ENCODE peak calls at places on chromosomes 7 and 10, in nine cellular contexts. W is CD8-positive, alpha-beta T cell; R is fibroblast of lung; S is heart left ventricle; G is ovary; A is breast epithelium; H is PC-3; O is stomach; P is CD4-positive, alpha-beta T cell. Y is an unnamed sample.

GRCh38 chr7:133139350-133139749 is 57.5 kb upstream of the CHCHD3 start:
- DNase-seq in W (no peak), R (peak), S (no peak), G (no peak), A (no peak), H (peak), O (no peak), P (no peak), Y (peak)

GRCh38 chr7:90495241-90495640 is 25.8 kb downstream of the PTTG1IP2 start:
- DNase-seq in W (no peak), R (no peak), S (no peak), G (no peak), A (no peak), H (no peak), O (no peak), P (no peak), Y (no peak)

GRCh38 chr7:131369354-131369753 is 41.7 kb downstream of the MKLN1 start:
- DNase-seq in W (no peak), R (no peak), S (no peak), G (no peak), A (no peak), H (peak), O (no peak), P (no peak), Y (no peak)

GRCh38 chr7:31075006-31075405 is 22.9 kb downstream of the ADCYAP1R1 start:
- DNase-seq in W (no peak), R (no peak), S (no peak), G (no peak), A (no peak), H (no peak), O (no peak), P (no peak), Y (no peak)

GRCh38 chr10:1571587-1572237 is 165.6 kb downstream of the ADARB2 start:
- DNase-seq in W (no peak), R (no peak), S (no peak), G (no peak), A (no peak), H (no peak), O (no peak), P (no peak), Y (no peak)

GRCh38 chr7:30984359-30985107 is 20.8 kb downstream of the GHRHR start:
- DNase-seq in W (no peak), R (peak), S (no peak), G (no peak), A (no peak), H (peak), O (peak), P (no peak), Y (peak)

GRCh38 chr7:46600340-46600739 is 679.3 kb upstream of the IGFBP3 start:
- DNase-seq in W (no peak), R (peak), S (peak), G (no peak), A (no peak), H (no peak), O (no peak), P (no peak), Y (no peak)

GRCh38 chr10:79488303-79488702 is 24.0 kb upstream of the EIF5AL1 start:
- DNase-seq in W (no peak), R (peak), S (peak), G (peak), A (no peak), H (peak), O (peak), P (no peak), Y (peak)

GRCh38 chr7:122885583-122886356 is 490 bp downstream of the CADPS2 start:
- DNase-seq in W (no peak), R (peak), S (peak), G (peak), A (no peak), H (peak), O (peak), P (no peak), Y (peak)

GRCh38 chr7:151696738-151697514 is 177.2 kb upstream of the RHEB start:
- DNase-seq in W (no peak), R (no peak), S (peak), G (no peak), A (no peak), H (peak), O (peak), P (no peak), Y (peak)

GRCh38 chr7:155291045-155291530 is 6.6 kb upstream of the INSIG1 start:
- DNase-seq in W (no peak), R (peak), S (no peak), G (no peak), A (no peak), H (peak), O (peak), P (no peak), Y (no peak)

GRCh38 chr10:23345861-23346260 is 1.3 kb upstream of the C10orf67 start:
- DNase-seq in W (no peak), R (peak), S (no peak), G (no peak), A (no peak), H (peak), O (no peak), P (no peak), Y (no peak)

GRCh38 chr7:11831383-11831726 is 643 bp downstream of the THSD7A start:
- DNase-seq in W (no peak), R (no peak), S (no peak), G (no peak), A (no peak), H (no peak), O (no peak), P (no peak), Y (no peak)

DNA sequence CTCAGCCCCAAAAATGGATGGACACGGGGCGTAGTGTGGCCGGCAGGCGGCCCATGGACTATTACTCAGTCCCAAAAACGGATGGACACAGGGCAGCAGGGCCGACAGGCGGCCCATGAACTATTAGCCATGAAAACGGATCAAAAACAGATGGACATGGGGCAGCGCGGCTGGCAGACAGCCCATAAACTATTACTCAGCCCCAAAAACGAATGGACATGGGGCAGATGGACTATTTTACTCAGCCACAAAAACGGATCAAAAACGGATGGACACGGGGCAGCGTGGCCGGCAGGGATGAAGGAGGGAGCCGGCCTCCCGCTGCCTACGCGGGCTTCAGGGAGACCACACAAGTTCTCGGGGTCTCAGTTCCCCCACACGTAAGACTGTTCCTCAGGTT is 32.9 kb downstream of the GPER1 start:
- DNase-seq in W (no peak), R (no peak), S (no peak), G (no peak), A (peak), H (no peak), O (no peak), P (no peak), Y (no peak)
- H3K27ac ChIP-seq in W (no peak), R (no peak), S (no peak), G (no peak), A (no peak), H (no peak), O (no peak), P (no peak), Y (no peak)

DNA sequence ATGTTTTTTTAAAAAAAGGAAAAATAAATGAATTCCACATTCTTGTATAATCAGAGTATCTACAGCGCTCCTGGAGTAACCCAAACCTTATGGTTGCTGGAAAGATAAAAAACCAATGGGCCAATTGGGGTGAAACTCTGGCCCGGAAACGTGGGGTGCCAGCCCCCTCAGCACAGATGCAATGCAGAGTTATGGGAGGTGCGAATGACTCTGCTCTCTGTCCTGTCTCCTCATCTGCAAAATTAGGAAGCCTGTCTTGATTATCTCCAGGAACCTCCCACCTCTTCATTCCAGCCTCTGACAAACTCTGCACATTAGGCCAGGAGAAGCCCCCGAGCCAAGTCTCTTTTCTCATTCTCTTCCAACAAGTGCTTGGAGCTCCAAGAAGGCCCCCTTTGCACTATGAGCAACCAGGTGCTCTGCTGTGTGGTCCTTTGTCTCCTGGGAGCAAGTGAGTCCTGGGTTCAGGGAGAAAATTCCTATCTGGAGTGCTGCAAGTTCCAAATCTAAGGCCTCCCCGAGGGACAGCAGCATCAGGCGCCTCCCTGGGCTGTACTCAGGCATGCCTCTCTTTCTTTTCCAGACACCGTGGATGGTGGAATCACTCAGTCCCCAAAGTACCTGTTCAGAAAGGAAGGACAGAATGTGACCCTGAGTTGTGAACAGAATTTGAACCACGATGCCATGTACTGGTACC is 130.5 kb upstream of the PRSS1 start:
- DNase-seq in W (no peak), R (no peak), S (no peak), G (no peak), A (no peak), H (no peak), O (no peak), P (no peak), Y (no peak)
- H3K27ac ChIP-seq in W (peak), R (no peak), S (no peak), G (no peak), A (no peak), H (no peak), O (no peak), P (no peak), Y (no peak)

GRCh38 chr7:66076459-66077329 is 1.1 kb downstream of the ASL start:
- DNase-seq in W (no peak), R (no peak), S (no peak), G (no peak), A (no peak), H (no peak), O (peak), P (no peak), Y (no peak)
- H3K27ac ChIP-seq in W (no peak), R (peak), S (peak), G (no peak), A (peak), H (no peak), O (peak), P (no peak), Y (no peak)

GRCh38 chr10:128050937-128051336 is 75.3 kb downstream of the MKI67 start:
- DNase-seq in W (no peak), R (no peak), S (no peak), G (no peak), A (no peak), H (no peak), O (no peak), P (no peak), Y (no peak)
- H3K27ac ChIP-seq in W (no peak), R (no peak), S (no peak), G (no peak), A (peak), H (no peak), O (no peak), P (no peak), Y (no peak)

DNA sequence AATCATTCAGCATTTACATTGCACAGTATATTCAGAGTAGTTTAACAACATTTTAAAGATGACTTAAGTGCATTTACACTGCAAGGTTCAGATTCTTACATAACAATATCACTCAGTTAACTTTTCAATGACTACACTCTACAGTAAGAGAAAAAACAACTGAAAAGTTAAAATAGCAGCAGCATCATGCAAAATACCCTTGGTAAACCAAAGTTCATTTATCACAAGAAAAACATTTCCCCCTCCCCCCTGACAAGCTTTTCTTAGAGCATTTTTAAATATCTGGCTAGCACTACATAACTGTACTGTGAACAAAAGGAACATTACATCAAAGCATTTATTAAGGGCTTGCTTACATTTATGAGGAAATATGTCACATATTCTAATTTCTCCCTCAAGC is 179.5 kb upstream of the HGF start:
- DNase-seq in W (no peak), R (no peak), S (no peak), G (no peak), A (no peak), H (no peak), O (no peak), P (no peak), Y (no peak)
- H3K27ac ChIP-seq in W (no peak), R (no peak), S (no peak), G (no peak), A (no peak), H (no peak), O (no peak), P (no peak), Y (no peak)

DNA sequence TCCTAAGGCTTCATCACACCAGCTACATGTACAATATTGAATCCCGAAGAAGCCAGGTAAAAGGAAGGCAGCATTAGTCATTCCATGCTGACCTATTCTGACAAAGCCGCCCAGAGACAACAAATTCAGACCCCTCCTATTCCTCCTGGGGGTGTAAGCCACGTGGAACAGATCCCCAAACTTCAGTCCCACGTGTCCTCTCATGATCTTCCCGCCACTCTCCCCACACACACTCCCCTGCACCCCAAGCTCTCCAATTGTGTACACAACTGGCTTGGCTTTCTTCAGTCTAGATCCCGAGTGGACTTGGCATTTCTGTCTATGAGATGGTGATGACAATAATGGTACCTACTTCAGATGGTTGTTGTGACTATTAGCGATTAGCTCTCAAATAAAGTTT is 8.6 kb downstream of the PDE6C start:
- DNase-seq in W (no peak), R (no peak), S (no peak), G (no peak), A (no peak), H (no peak), O (no peak), P (no peak), Y (no peak)
- H3K27ac ChIP-seq in W (no peak), R (no peak), S (no peak), G (no peak), A (no peak), H (no peak), O (no peak), P (no peak), Y (no peak)

GRCh38 chr10:38093816-38094157 is 350 bp upstream of the ZNF37A start:
- DNase-seq in W (no peak), R (no peak), S (peak), G (no peak), A (no peak), H (no peak), O (no peak), P (no peak), Y (no peak)
- H3K27ac ChIP-seq in W (peak), R (no peak), S (peak), G (peak), A (peak), H (no peak), O (peak), P (no peak), Y (no peak)

Y was measured in endodermal cell.